ENCODE peak calls at places on chromosomes 2 and 18, in six cellular contexts. One of them, this sample, is unnamed.

GRCh38 chr2:70541481-70542020 is 12.1 kb downstream of the TGFA start:
- DNase-seq in mesothelial cell of epicardium: no peak
- DNase-seq in AG04449: no peak
- DNase-seq in dorsolateral prefrontal cortex: peak; percentile 47
- DNase-seq in Peyer's patch: no peak
- DNase-seq in body of pancreas: no peak
- DNase-seq in this sample: no peak

GRCh38 chr2:100902833-100903405 is 83.0 kb downstream of the NPAS2 start:
- DNase-seq in Peyer's patch: no peak
- DNase-seq in body of pancreas: no peak
- DNase-seq in AG04449: peak; percentile 85
- DNase-seq in dorsolateral prefrontal cortex: no peak
- DNase-seq in mesothelial cell of epicardium: no peak
- DNase-seq in this sample: no peak

GRCh38 chr2:135245055-135245454 is 193.0 kb downstream of the RAB3GAP1 start:
- DNase-seq in body of pancreas: no peak
- DNase-seq in mesothelial cell of epicardium: no peak
- DNase-seq in Peyer's patch: no peak
- DNase-seq in AG04449: no peak
- DNase-seq in dorsolateral prefrontal cortex: no peak
- DNase-seq in this sample: no peak

GRCh38 chr2:239978381-239978780 is 46.8 kb downstream of the NDUFA10 start:
- DNase-seq in mesothelial cell of epicardium: no peak
- DNase-seq in Peyer's patch: no peak
- DNase-seq in body of pancreas: no peak
- DNase-seq in dorsolateral prefrontal cortex: no peak
- DNase-seq in AG04449: no peak
- DNase-seq in this sample: no peak

GRCh38 chr18:26383454-26384270 is 157.4 kb downstream of the TAF4B start:
- DNase-seq in mesothelial cell of epicardium: no peak
- DNase-seq in Peyer's patch: no peak
- DNase-seq in dorsolateral prefrontal cortex: no peak
- DNase-seq in body of pancreas: no peak
- DNase-seq in AG04449: no peak
- DNase-seq in this sample: no peak

GRCh38 chr2:204015118-204015842 is 78.7 kb downstream of the ICOS start:
- DNase-seq in Peyer's patch: no peak
- DNase-seq in mesothelial cell of epicardium: no peak
- DNase-seq in body of pancreas: no peak
- DNase-seq in dorsolateral prefrontal cortex: no peak
- DNase-seq in AG04449: no peak
- DNase-seq in this sample: no peak

GRCh38 chr2:139366659-139367058 is 586.5 kb upstream of the NXPH2 start:
- DNase-seq in Peyer's patch: no peak
- DNase-seq in body of pancreas: no peak
- DNase-seq in dorsolateral prefrontal cortex: no peak
- DNase-seq in AG04449: no peak
- DNase-seq in mesothelial cell of epicardium: no peak
- DNase-seq in this sample: no peak

GRCh38 chr2:100643459-100643858 is 80.7 kb downstream of the PDCL3 start:
- DNase-seq in dorsolateral prefrontal cortex: no peak
- DNase-seq in Peyer's patch: no peak
- DNase-seq in mesothelial cell of epicardium: no peak
- DNase-seq in body of pancreas: no peak
- DNase-seq in AG04449: no peak
- DNase-seq in this sample: no peak

GRCh38 chr2:223887127-223887526 is 49.7 kb upstream of the AP1S3 start:
- DNase-seq in Peyer's patch: no peak
- DNase-seq in body of pancreas: no peak
- DNase-seq in AG04449: no peak
- DNase-seq in dorsolateral prefrontal cortex: no peak
- DNase-seq in mesothelial cell of epicardium: no peak
- DNase-seq in this sample: no peak

GRCh38 chr2:29495536-29495935 is 380.3 kb downstream of the CLIP4 start:
- DNase-seq in dorsolateral prefrontal cortex: no peak
- DNase-seq in AG04449: no peak
- DNase-seq in Peyer's patch: no peak
- DNase-seq in body of pancreas: no peak
- DNase-seq in mesothelial cell of epicardium: no peak
- DNase-seq in this sample: no peak

GRCh38 chr18:3055861-3056260 is 42.9 kb upstream of the LPIN2 start:
- DNase-seq in Peyer's patch: no peak
- DNase-seq in AG04449: no peak
- DNase-seq in body of pancreas: no peak
- DNase-seq in dorsolateral prefrontal cortex: no peak
- DNase-seq in mesothelial cell of epicardium: no peak
- DNase-seq in this sample: no peak

GRCh38 chr2:230885467-230886130 is 20.9 kb downstream of the ITM2C start:
- DNase-seq in body of pancreas: peak; percentile 41
- DNase-seq in AG04449: no peak
- DNase-seq in Peyer's patch: no peak
- DNase-seq in mesothelial cell of epicardium: no peak
- DNase-seq in dorsolateral prefrontal cortex: peak; percentile 95
- DNase-seq in this sample: no peak

GRCh38 chr2:237324446-237325236 is 89.3 kb downstream of the COL6A3 start:
- DNase-seq in body of pancreas: no peak
- DNase-seq in AG04449: peak; percentile 50
- DNase-seq in mesothelial cell of epicardium: no peak
- DNase-seq in dorsolateral prefrontal cortex: no peak
- DNase-seq in Peyer's patch: no peak
- DNase-seq in this sample: no peak

GRCh38 chr2:130790808-130791616 is 35.7 kb downstream of the AMER3 start:
- DNase-seq in body of pancreas: no peak
- DNase-seq in Peyer's patch: no peak
- DNase-seq in mesothelial cell of epicardium: no peak
- DNase-seq in dorsolateral prefrontal cortex: peak; percentile 62
- DNase-seq in AG04449: no peak
- DNase-seq in this sample: no peak

GRCh38 chr18:75063615-75064512 is 145.1 kb downstream of the PTGR3 start:
- DNase-seq in mesothelial cell of epicardium: no peak
- DNase-seq in AG04449: no peak
- DNase-seq in dorsolateral prefrontal cortex: no peak
- DNase-seq in Peyer's patch: no peak
- DNase-seq in body of pancreas: no peak
- DNase-seq in this sample: no peak

GRCh38 chr2:169509230-169509917 is at the start of gene KLHL41:
- DNase-seq in Peyer's patch: no peak
- DNase-seq in dorsolateral prefrontal cortex: no peak
- DNase-seq in body of pancreas: no peak
- DNase-seq in mesothelial cell of epicardium: no peak
- DNase-seq in AG04449: no peak
- DNase-seq in this sample: no peak

GRCh38 chr2:160256511-160256910 is 56.4 kb upstream of the ITGB6 start:
- DNase-seq in body of pancreas: no peak
- DNase-seq in AG04449: no peak
- DNase-seq in Peyer's patch: peak; percentile 67
- DNase-seq in mesothelial cell of epicardium: no peak
- DNase-seq in dorsolateral prefrontal cortex: no peak
- DNase-seq in this sample: no peak

GRCh38 chr2:160257015-160257741 is 57.1 kb upstream of the ITGB6 start:
- DNase-seq in AG04449: no peak
- DNase-seq in Peyer's patch: no peak
- DNase-seq in mesothelial cell of epicardium: no peak
- DNase-seq in dorsolateral prefrontal cortex: no peak
- DNase-seq in body of pancreas: peak; percentile 36
- DNase-seq in this sample: no peak

GRCh38 chr2:160255401-160255800 is 55.3 kb upstream of the ITGB6 start:
- DNase-seq in AG04449: no peak
- DNase-seq in Peyer's patch: no peak
- DNase-seq in mesothelial cell of epicardium: no peak
- DNase-seq in dorsolateral prefrontal cortex: no peak
- DNase-seq in body of pancreas: no peak
- DNase-seq in this sample: no peak

GRCh38 chr2:160254363-160254762 is 54.3 kb upstream of the ITGB6 start:
- DNase-seq in dorsolateral prefrontal cortex: no peak
- DNase-seq in AG04449: no peak
- DNase-seq in body of pancreas: no peak
- DNase-seq in mesothelial cell of epicardium: no peak
- DNase-seq in Peyer's patch: no peak
- DNase-seq in this sample: no peak

DNA sequence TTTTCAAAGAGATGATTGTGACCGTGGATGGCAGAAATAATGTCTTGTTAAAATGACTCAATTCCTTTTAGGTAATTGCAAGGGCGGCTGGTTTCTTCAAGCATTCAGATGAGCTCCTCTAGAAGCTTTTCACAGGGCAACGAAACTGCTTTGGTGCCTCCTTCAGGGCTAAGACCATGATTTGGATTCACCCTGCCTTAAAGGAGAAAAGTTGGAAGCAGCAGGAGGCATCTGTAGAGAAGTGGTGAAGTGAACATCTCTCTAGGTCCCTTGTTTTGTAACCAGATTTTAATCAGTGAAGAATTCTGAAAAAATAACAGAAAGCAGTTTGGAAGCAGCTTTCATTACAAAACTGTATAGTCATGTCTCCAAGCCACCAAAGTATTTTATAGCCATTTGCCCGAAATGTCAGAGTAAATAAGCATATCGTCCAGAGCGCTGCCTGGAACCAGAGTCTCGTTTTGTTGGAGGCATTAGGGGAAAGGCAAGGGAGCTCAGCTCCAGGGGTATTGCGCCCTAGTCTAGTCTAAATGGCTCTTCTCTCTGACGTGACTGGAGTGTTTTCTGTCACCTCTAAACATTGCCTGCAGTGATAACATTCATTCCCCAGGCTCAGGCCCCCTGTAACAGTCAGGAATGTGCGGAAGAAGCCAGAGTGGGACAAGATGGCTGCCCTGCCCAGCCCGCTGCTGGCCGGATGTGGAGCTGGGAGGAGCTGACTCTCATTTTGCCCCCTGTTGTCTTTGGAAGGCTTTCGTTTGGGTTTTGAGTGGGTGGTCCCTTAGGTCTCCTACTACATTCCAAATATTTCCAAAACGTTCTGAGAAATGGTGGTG is 57.9 kb upstream of the ITGB6 start:
- DNase-seq in mesothelial cell of epicardium: no peak
- DNase-seq in dorsolateral prefrontal cortex: no peak
- DNase-seq in AG04449: no peak
- DNase-seq in body of pancreas: no peak
- DNase-seq in Peyer's patch: no peak
- DNase-seq in this sample: no peak
- TF ChIP-seq CTCF in mesothelial cell of epicardium: no peak
- TF ChIP-seq CTCF in dorsolateral prefrontal cortex: no peak
- TF ChIP-seq CTCF in AG04449: no peak
- TF ChIP-seq CTCF in body of pancreas: no peak
- TF ChIP-seq CTCF in Peyer's patch: no peak
- TF ChIP-seq CTCF in this sample: no peak

GRCh38 chr2:172865422-172865821 is 129.8 kb downstream of the RAPGEF4 start:
- DNase-seq in body of pancreas: peak; percentile 39
- DNase-seq in mesothelial cell of epicardium: no peak
- DNase-seq in dorsolateral prefrontal cortex: no peak
- DNase-seq in AG04449: no peak
- DNase-seq in Peyer's patch: no peak
- DNase-seq in this sample: no peak
- TF ChIP-seq CTCF in body of pancreas: peak; percentile 20
- TF ChIP-seq CTCF in mesothelial cell of epicardium: no peak
- TF ChIP-seq CTCF in dorsolateral prefrontal cortex: no peak
- TF ChIP-seq CTCF in AG04449: peak; percentile 7
- TF ChIP-seq CTCF in Peyer's patch: no peak
- TF ChIP-seq CTCF in this sample: no peak

DNA sequence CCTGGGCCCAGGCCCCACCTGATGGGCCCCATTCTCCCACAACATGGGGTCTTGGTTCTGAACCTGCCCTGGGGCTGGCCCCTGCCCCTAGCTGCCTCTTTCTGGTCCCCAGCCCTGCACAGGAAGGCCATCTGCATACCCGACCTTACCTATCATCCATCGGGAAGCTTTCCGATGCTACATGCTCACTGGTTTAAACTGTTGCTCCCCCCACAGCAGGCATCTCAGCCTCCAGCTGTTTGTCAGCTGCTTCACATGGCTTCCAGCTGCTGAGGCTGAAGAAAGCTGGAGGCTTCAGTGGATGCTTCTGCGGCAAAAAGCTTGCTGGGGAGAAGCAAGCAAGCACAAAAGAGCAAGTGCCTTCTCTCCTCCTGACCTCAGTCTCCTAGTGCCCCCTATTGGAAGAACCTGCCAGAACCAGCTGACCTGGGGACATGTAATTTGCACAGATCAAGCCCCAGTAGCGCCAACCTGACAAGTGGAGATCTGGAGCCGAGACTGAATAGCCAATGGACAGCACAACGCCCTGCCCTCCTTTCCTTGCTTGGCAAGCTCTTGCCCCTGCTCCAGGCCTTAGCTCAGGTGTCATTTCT is 24.1 kb upstream of the RHOB start:
- DNase-seq in AG04449: no peak
- DNase-seq in dorsolateral prefrontal cortex: no peak
- DNase-seq in body of pancreas: no peak
- DNase-seq in Peyer's patch: peak; percentile 49
- DNase-seq in mesothelial cell of epicardium: no peak
- DNase-seq in this sample: peak; percentile 6
- TF ChIP-seq CTCF in AG04449: no peak
- TF ChIP-seq CTCF in dorsolateral prefrontal cortex: peak; percentile 34
- TF ChIP-seq CTCF in body of pancreas: no peak
- TF ChIP-seq CTCF in Peyer's patch: peak; percentile 5
- TF ChIP-seq CTCF in mesothelial cell of epicardium: no peak
- TF ChIP-seq CTCF in this sample: no peak

GRCh38 chr2:171959998-171960397 is 37.7 kb downstream of the HAT1 start:
- DNase-seq in dorsolateral prefrontal cortex: no peak
- DNase-seq in AG04449: no peak
- DNase-seq in Peyer's patch: no peak
- DNase-seq in body of pancreas: no peak
- DNase-seq in mesothelial cell of epicardium: no peak
- DNase-seq in this sample: no peak

GRCh38 chr2:171957061-171957460 is 34.8 kb downstream of the HAT1 start:
- DNase-seq in dorsolateral prefrontal cortex: no peak
- DNase-seq in AG04449: no peak
- DNase-seq in mesothelial cell of epicardium: no peak
- DNase-seq in body of pancreas: no peak
- DNase-seq in Peyer's patch: no peak
- DNase-seq in this sample: no peak

GRCh38 chr2:171952748-171953147 is 30.5 kb downstream of the HAT1 start:
- DNase-seq in AG04449: no peak
- DNase-seq in Peyer's patch: no peak
- DNase-seq in body of pancreas: no peak
- DNase-seq in dorsolateral prefrontal cortex: no peak
- DNase-seq in mesothelial cell of epicardium: no peak
- DNase-seq in this sample: no peak

GRCh38 chr2:171958475-171958874 is 36.2 kb downstream of the HAT1 start:
- DNase-seq in body of pancreas: no peak
- DNase-seq in mesothelial cell of epicardium: no peak
- DNase-seq in AG04449: peak; percentile 40
- DNase-seq in Peyer's patch: no peak
- DNase-seq in dorsolateral prefrontal cortex: no peak
- DNase-seq in this sample: no peak

GRCh38 chr2:171956135-171956830 is 34.0 kb downstream of the HAT1 start:
- DNase-seq in AG04449: no peak
- DNase-seq in Peyer's patch: no peak
- DNase-seq in dorsolateral prefrontal cortex: no peak
- DNase-seq in mesothelial cell of epicardium: no peak
- DNase-seq in body of pancreas: no peak
- DNase-seq in this sample: no peak
- TF ChIP-seq CTCF in AG04449: no peak
- TF ChIP-seq CTCF in Peyer's patch: no peak
- TF ChIP-seq CTCF in dorsolateral prefrontal cortex: no peak
- TF ChIP-seq CTCF in mesothelial cell of epicardium: no peak
- TF ChIP-seq CTCF in body of pancreas: no peak
- TF ChIP-seq CTCF in this sample: no peak

This sample was measured in progenitor cell of endocrine pancreas.